ENCODE peak calls at places on chromosomes 4 and X, in seven cellular contexts. T, O, S, Q, F, U and N are unnamed samples.
A peak's percentile ranks its signal among the peaks of the same experiment; 100 is the strongest.

GRCh38 chr4:98232202-98232601 is 29.0 kb upstream of the RAP1GDS1 start:
- DNase-seq in T (peak; percentile 4), O (no peak), S (no peak), Q (no peak), F (no peak), U (no peak), N (peak; percentile 26)

GRCh38 chrX:44306336-44306735 is 37.1 kb downstream of the EFHC2 start:
- DNase-seq in T (no peak), O (no peak), S (peak; percentile 61), Q (peak; percentile 12), F (no peak), U (peak; percentile 3), N (no peak)

GRCh38 chr4:118865091-118865708 is 23.5 kb upstream of the SYNPO2 start:
- DNase-seq in T (peak; percentile 64), O (peak; percentile 32), S (peak; percentile 27), Q (peak; percentile 43), F (peak; percentile 8), U (peak; percentile 47), N (peak; percentile 71)

GRCh38 chr4:162458051-162458450 is 294.3 kb upstream of the FSTL5 start:
- DNase-seq in T (no peak), O (no peak), S (no peak), Q (no peak), F (no peak), U (no peak), N (no peak)

GRCh38 chr4:186216465-186217024 is 10.8 kb upstream of the KLKB1 start:
- DNase-seq in T (no peak), O (peak; percentile 15), S (no peak), Q (no peak), F (no peak), U (peak; percentile 4), N (peak; percentile 27)

GRCh38 chrX:2638279-2638678 is 52.8 kb upstream of the CD99 start:
- DNase-seq in T (no peak), O (no peak), S (no peak), Q (no peak), F (no peak), U (no peak), N (no peak)

GRCh38 chr4:25941441-25941840 is 27.4 kb downstream of the SMIM20 start:
- DNase-seq in T (no peak), O (no peak), S (no peak), Q (no peak), F (no peak), U (no peak), N (no peak)

GRCh38 chr4:153008578-153009199 is 72.6 kb downstream of the FHDC1 start:
- DNase-seq in T (no peak), O (no peak), S (no peak), Q (no peak), F (no peak), U (no peak), N (no peak)

GRCh38 chrX:1592863-1593201 is 1.4 kb downstream of the AKAP17A start:
- DNase-seq in T (no peak), O (no peak), S (no peak), Q (no peak), F (no peak), U (no peak), N (peak; percentile 56)

GRCh38 chrX:109732319-109732779 is 708 bp downstream of the ACSL4 start:
- DNase-seq in T (peak; percentile 62), O (no peak), S (no peak), Q (no peak), F (no peak), U (peak; percentile 76), N (peak; percentile 61)

GRCh38 chrX:64205441-64205734 is at the start of gene AMER1:
- DNase-seq in T (no peak), O (no peak), S (no peak), Q (no peak), F (no peak), U (no peak), N (peak; percentile 76)

GRCh38 chr4:6087669-6088068 is 69.4 kb upstream of the C4orf50 start:
- DNase-seq in T (peak; percentile 3), O (peak; percentile 42), S (peak; percentile 35), Q (peak; percentile 22), F (peak; percentile 50), U (peak; percentile 31), N (peak; percentile 20)

GRCh38 chrX:100090931-100091330 is 319.1 kb downstream of the PCDH19 start:
- DNase-seq in T (no peak), O (no peak), S (no peak), Q (no peak), F (no peak), U (peak; percentile 6), N (peak; percentile 84)

GRCh38 chr4:70603856-70604255 is 11.8 kb downstream of the AMBN start:
- DNase-seq in T (no peak), O (no peak), S (no peak), Q (no peak), F (no peak), U (no peak), N (peak; percentile 75)

GRCh38 chr4:150746156-150746555 is 164.2 kb downstream of the MAB21L2 start:
- DNase-seq in T (peak; percentile 68), O (no peak), S (no peak), Q (no peak), F (no peak), U (peak; percentile 68), N (no peak)

GRCh38 chrX:135453381-135453780 is 31.6 kb downstream of the SMIM10L2A start:
- DNase-seq in T (no peak), O (no peak), S (no peak), Q (no peak), F (no peak), U (no peak), N (no peak)

GRCh38 chrX:19904778-19905367 is 17.5 kb upstream of the SH3KBP1 start:
- DNase-seq in T (peak; percentile 24), O (peak; percentile 14), S (peak; percentile 45), Q (no peak), F (no peak), U (peak; percentile 30), N (peak; percentile 60)